ENCODE peak calls at places on chromosomes 5 and 9, in seven cellular contexts. S, F, P, W, G, R and B are unnamed samples.

GRCh38 chr5:80055491-80056170 is 20.5 kb downstream of the THBS4 start:
- DNase-seq in S (no peak), F (peak; percentile 47), P (no peak), W (no peak), G (no peak), R (no peak), B (peak; percentile 90)

GRCh38 chr9:137611623-137612609 is 6.4 kb downstream of the ARRDC1 start:
- DNase-seq in S (no peak), F (peak; percentile 96), P (peak; percentile 91), W (no peak), G (peak; percentile 67), R (peak; percentile 70), B (peak; percentile 97)

GRCh38 chr5:177466861-177467260 is 6.6 kb downstream of the DBN1 start:
- DNase-seq in S (no peak), F (no peak), P (no peak), W (no peak), G (no peak), R (no peak), B (no peak)

GRCh38 chr9:14098102-14098501 is 215.8 kb downstream of the NFIB start:
- DNase-seq in S (no peak), F (peak; percentile 23), P (no peak), W (peak; percentile 57), G (peak; percentile 93), R (peak; percentile 57), B (no peak)

GRCh38 chr5:8396756-8397155 is 527.8 kb downstream of the MTRR start:
- DNase-seq in S (no peak), F (peak; percentile 49), P (no peak), W (no peak), G (peak; percentile 21), R (peak; percentile 2), B (no peak)

GRCh38 chr9:78671785-78672184 is 374.9 kb downstream of the PSAT1 start:
- DNase-seq in S (no peak), F (peak; percentile 28), P (no peak), W (no peak), G (no peak), R (no peak), B (no peak)

GRCh38 chr5:73496984-73497457 is 1.2 kb upstream of the BTF3 start:
- DNase-seq in S (peak; percentile 42), F (peak; percentile 70), P (peak; percentile 81), W (peak; percentile 54), G (peak; percentile 79), R (peak; percentile 47), B (peak; percentile 73)

GRCh38 chr5:77231470-77232138 is 21.1 kb downstream of the PDE8B start:
- DNase-seq in S (no peak), F (no peak), P (no peak), W (no peak), G (no peak), R (no peak), B (no peak)

GRCh38 chr5:116766470-116766947 is 191.9 kb upstream of the SEMA6A start:
- DNase-seq in S (no peak), F (peak; percentile 32), P (peak; percentile 73), W (no peak), G (peak; percentile 94), R (peak; percentile 95), B (peak; percentile 98)

GRCh38 chr9:4855861-4856260 is 63.1 kb downstream of the RCL1 start:
- DNase-seq in S (no peak), F (no peak), P (peak; percentile 30), W (no peak), G (peak; percentile 80), R (peak; percentile 66), B (peak; percentile 25)

GRCh38 chr5:71663570-71663969 is 55.5 kb upstream of the CARTPT start:
- DNase-seq in S (no peak), F (no peak), P (no peak), W (no peak), G (no peak), R (no peak), B (no peak)

GRCh38 chr5:56011835-56012234 is 17.1 kb upstream of the IL6ST start:
- DNase-seq in S (no peak), F (peak; percentile 74), P (no peak), W (peak; percentile 66), G (peak; percentile 96), R (peak; percentile 90), B (peak; percentile 43)

GRCh38 chr9:72577212-72577753 is 55.9 kb downstream of the TMC1 start:
- DNase-seq in S (no peak), F (peak; percentile 93), P (peak; percentile 28), W (peak; percentile 90), G (peak; percentile 92), R (peak; percentile 82), B (peak; percentile 93)

GRCh38 chr9:37917801-37918664 is 14.1 kb upstream of the SLC25A51 start:
- DNase-seq in S (no peak), F (no peak), P (no peak), W (no peak), G (no peak), R (no peak), B (no peak)

GRCh38 chr5:120017523-120017922 is 388.2 kb downstream of the FAM170A start:
- DNase-seq in S (no peak), F (no peak), P (no peak), W (no peak), G (peak; percentile 38), R (peak; percentile 72), B (peak; percentile 42)

GRCh38 chr9:33103381-33104110 is 27.1 kb upstream of the SMU1 start:
- DNase-seq in S (no peak), F (no peak), P (no peak), W (no peak), G (peak; percentile 87), R (no peak), B (no peak)

GRCh38 chr9:116959775-116960174 is 272.7 kb downstream of the TRIM32 start:
- DNase-seq in S (peak; percentile 90), F (no peak), P (peak; percentile 32), W (no peak), G (peak; percentile 3), R (peak; percentile 32), B (no peak)

GRCh38 chr9:38120961-38121360 is 51.9 kb upstream of the SHB start:
- DNase-seq in S (no peak), F (no peak), P (no peak), W (no peak), G (no peak), R (no peak), B (no peak)

GRCh38 chr5:172861461-172861860 is 27.4 kb downstream of the ERGIC1 start:
- DNase-seq in S (no peak), F (no peak), P (no peak), W (no peak), G (no peak), R (no peak), B (no peak)

GRCh38 chr5:172864161-172864560 is 30.1 kb downstream of the ERGIC1 start:
- DNase-seq in S (no peak), F (no peak), P (no peak), W (no peak), G (no peak), R (no peak), B (no peak)

GRCh38 chr5:172860520-172861443 is 26.7 kb downstream of the ERGIC1 start:
- DNase-seq in S (no peak), F (no peak), P (no peak), W (peak; percentile 90), G (peak; percentile 84), R (peak; percentile 45), B (peak; percentile 77)

GRCh38 chr5:172859966-172860365 is 25.9 kb downstream of the ERGIC1 start:
- DNase-seq in S (no peak), F (peak; percentile 13), P (no peak), W (no peak), G (no peak), R (no peak), B (peak; percentile 26)

GRCh38 chr5:172862165-172862801 is 28.2 kb downstream of the ERGIC1 start:
- DNase-seq in S (no peak), F (peak; percentile 18), P (no peak), W (peak; percentile 49), G (no peak), R (no peak), B (no peak)
- H3K4me2 ChIP-seq in S (no peak overlapping the region), F (no peak overlapping the region), P (no peak overlapping the region), W (no peak overlapping the region), G (no peak overlapping the region), R (no peak overlapping the region), B (no peak overlapping the region)

DNA sequence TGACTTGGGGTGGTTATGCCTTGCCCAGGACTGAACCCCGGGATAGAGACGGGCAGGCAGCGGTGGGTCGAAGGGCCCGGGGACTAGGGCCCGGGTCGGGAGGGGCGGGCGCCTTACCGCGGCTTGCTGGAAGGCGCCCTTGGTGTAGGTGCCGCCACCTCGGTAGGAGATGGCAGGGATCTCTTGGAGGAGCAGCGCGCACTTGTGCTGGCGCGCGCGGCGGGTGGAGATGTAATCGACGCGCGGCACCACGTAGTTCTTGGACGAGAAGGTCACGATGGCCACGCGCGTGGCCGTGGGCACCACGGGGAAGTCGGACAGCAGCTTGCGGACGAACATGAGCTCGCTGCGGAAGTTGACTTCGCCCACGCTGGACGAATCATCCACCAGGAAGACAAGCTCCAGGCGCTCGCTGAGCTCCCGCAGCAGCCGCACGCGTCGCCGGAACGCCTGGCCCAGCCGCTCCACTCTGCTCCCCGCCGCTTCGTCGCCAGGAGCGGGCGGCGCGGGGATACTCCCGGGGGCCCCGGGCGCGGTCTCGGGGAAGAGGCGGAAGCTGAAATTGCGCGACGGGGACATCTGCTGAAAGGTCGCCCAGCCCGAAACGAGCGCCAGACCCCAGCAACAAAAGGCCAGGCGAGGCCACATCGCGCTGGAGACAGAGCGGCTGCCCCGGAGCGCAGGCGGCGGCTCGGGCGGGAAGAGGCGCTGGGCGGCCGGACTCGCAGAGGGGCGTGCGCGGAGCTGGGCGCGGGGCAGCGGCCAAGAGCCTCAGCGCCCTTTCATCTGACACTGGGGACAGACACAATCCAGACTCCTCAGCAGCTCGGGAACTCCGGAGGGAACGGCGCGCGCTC is at the start of gene SVEP1:
- DNase-seq in S (peak; percentile 75), F (no peak), P (peak; percentile 58), W (peak; percentile 46), G (peak; percentile 62), R (peak; percentile 72), B (peak; percentile 72)
- TF ChIP-seq EZH2 in S (peak; percentile 83), F (no peak), P (peak; percentile 66), W (peak; percentile 41), G (no peak), R (no peak), B (no peak)

DNA sequence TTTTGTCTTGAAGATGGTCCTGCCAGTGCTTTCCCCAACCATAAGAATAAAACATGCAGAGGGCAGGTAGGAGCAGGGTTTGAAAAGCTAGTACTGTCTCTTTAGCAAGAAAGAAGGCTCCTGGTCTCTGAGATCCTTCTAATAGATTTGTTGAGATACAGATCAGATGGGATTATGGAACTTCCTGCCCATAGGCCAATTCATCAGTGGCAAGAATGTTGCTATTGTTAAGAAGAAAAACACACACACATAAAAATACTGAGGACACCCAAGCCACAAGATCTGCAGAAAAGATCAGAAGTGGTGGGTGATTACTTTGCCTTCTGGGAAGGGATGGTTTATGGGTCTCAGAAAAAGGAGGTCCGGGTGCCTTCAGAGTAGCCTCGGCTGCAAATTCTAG is 59.8 kb downstream of the TNC start:
- DNase-seq in S (no peak), F (peak; percentile 28), P (no peak), W (no peak), G (no peak), R (no peak), B (peak; percentile 58)
- H3K4me2 ChIP-seq in S (no peak overlapping the region), F (no peak overlapping the region), P (no peak overlapping the region), W (no peak overlapping the region), G (no peak overlapping the region), R (no peak overlapping the region), B (peak overlapping the region; percentile 87)

DNA sequence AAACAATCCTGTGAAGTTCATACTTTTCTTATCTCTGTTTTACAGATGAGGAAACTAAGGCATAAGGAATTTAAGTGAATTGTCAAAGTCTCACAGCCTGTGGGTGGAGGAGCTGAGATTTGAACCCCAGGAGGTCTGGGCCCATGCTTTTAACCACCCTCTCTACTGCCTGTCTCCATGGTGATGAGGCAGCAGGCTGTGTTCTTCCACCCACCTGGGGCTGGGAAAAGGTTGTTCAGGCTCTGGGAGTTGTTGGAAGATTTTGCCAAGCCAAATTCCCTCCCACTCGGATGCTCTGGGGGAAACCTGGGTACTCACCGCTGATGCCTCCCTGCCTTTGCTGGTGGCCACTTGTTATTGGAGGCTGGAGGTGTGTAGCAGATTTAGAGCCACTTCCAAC is 18.3 kb upstream of the SYNPO start:
- DNase-seq in S (no peak), F (no peak), P (no peak), W (no peak), G (no peak), R (peak; percentile 90), B (no peak)
- TF ChIP-seq EZH2 in S (no peak), F (no peak), P (no peak), W (no peak), G (no peak), R (no peak), B (no peak)